ENCODE peak calls at places on chromosomes 5 and 9, in four cellular contexts. N is K562, B is HepG2, F is SK-N-SH. E is an unnamed sample.

GRCh38 chr9:37953775-37954437 is 50.0 kb upstream of the SLC25A51 start:
- DNase-seq in N (peak; percentile 85), B (no peak), F (no peak), E (no peak)

GRCh38 chr9:136020206-136020605 is 59.0 kb upstream of the UBAC1 start:
- DNase-seq in N (no peak), B (no peak), F (peak; percentile 16), E (no peak)

GRCh38 chr9:121954477-121955175 is 138.5 kb downstream of the TTLL11 start:
- DNase-seq in N (no peak), B (no peak), F (peak; percentile 46), E (no peak)

GRCh38 chr9:137694962-137695875 is 76.4 kb downstream of the EHMT1 start:
- DNase-seq in N (peak; percentile 75), B (peak; percentile 64), F (peak; percentile 79), E (peak; percentile 79)

GRCh38 chr5:39270172-39270848 is 50.9 kb upstream of the FYB1 start:
- DNase-seq in N (no peak), B (no peak), F (no peak), E (no peak)

GRCh38 chr5:79686799-79687198 is 2.8 kb upstream of the CMYA5 start:
- DNase-seq in N (no peak), B (no peak), F (no peak), E (no peak)

GRCh38 chr5:169307648-169308047 is 6.7 kb upstream of the SLIT3 start:
- DNase-seq in N (no peak), B (no peak), F (no peak), E (no peak)

GRCh38 chr5:176776916-176777315 is 33.4 kb upstream of the UNC5A start:
- DNase-seq in N (no peak), B (no peak), F (no peak), E (peak; percentile 2)

GRCh38 chr9:18366184-18366583 is 107.8 kb upstream of the ADAMTSL1 start:
- DNase-seq in N (no peak), B (no peak), F (no peak), E (no peak)

GRCh38 chr9:113935677-113936380 is 59.7 kb downstream of the ZNF618 start:
- DNase-seq in N (no peak), B (no peak), F (no peak), E (no peak)

GRCh38 chr9:117703538-117703937 is 665 bp upstream of the TLR4 start:
- DNase-seq in N (no peak), B (no peak), F (no peak), E (no peak)

GRCh38 chr9:82563841-82564240 is 499.1 kb downstream of the RASEF start:
- DNase-seq in N (no peak), B (no peak), F (no peak), E (no peak)
- TF ChIP-seq FOXM1 in N (no peak), B (no peak), F (no peak), E (no peak)

GRCh38 chr9:71822455-71822854 is 54.1 kb upstream of the CEMIP2 start:
- DNase-seq in N (no peak), B (no peak), F (no peak), E (no peak)

GRCh38 chr9:71819115-71819739 is 50.9 kb upstream of the CEMIP2 start:
- DNase-seq in N (peak; percentile 13), B (peak; percentile 16), F (peak; percentile 13), E (peak; percentile 23)

GRCh38 chr9:71816782-71817549 is 48.7 kb upstream of the CEMIP2 start:
- DNase-seq in N (no peak), B (no peak), F (no peak), E (no peak)

GRCh38 chr9:71822935-71823334 is 54.6 kb upstream of the CEMIP2 start:
- DNase-seq in N (no peak), B (no peak), F (no peak), E (no peak)

DNA sequence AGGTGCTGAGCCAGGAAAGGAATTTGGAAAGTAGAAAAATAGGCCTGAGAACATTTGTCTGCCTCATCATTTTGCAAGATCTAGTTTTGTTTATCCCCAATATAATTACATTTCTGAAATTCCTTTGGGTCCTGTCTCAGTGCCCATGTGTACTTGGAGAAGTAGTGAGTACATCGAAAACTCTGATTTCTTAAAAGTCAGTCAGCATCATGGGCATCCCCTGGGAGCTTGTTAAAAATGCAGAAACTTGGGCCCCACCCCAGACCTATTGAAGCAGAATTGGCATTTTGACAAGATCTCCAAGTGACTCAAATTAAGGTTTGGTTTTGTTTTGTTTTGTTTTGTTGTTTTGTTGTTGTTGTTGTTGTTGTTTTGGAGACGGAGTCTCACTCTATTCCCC is 52.2 kb upstream of the CEMIP2 start:
- DNase-seq in N (no peak), B (no peak), F (no peak), E (no peak)
- TF ChIP-seq FOXM1 in N (no peak), B (no peak), F (no peak), E (no peak)

GRCh38 chr9:77952641-77953341 is 78.8 kb downstream of the GNAQ start:
- DNase-seq in N (no peak), B (no peak), F (no peak), E (no peak)

GRCh38 chr9:77954619-77955018 is 77.0 kb downstream of the GNAQ start:
- DNase-seq in N (no peak), B (no peak), F (no peak), E (no peak)

GRCh38 chr9:77951369-77951768 is 80.2 kb downstream of the GNAQ start:
- DNase-seq in N (no peak), B (no peak), F (no peak), E (no peak)

GRCh38 chr9:77954018-77954417 is 77.6 kb downstream of the GNAQ start:
- DNase-seq in N (no peak), B (no peak), F (no peak), E (no peak)

DNA sequence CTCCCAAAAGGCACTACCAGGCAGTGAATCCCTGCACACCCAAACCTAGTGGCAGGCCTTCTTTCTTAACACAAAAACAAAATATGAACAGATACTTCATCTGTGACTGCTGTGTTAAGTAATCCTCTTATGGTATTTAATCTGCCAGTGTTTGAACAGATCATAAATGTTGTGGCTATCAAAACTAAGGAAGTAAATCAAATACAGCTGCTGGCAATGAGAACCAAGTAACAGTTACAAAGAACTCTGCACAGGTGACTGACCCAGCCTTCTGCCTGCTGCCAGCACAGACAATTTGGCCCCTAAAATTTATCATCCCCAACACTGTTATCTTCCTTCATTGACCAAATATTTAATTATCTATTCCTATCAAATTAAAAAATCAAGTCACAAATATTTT is 78.0 kb downstream of the GNAQ start:
- DNase-seq in N (no peak), B (no peak), F (no peak), E (no peak)
- TF ChIP-seq FOXM1 in N (no peak), B (no peak), F (no peak), E (no peak)

GRCh38 chr5:172849636-172850453 is 15.8 kb downstream of the ERGIC1 start:
- DNase-seq in N (no peak), B (no peak), F (no peak), E (no peak)
- TF ChIP-seq FOXM1 in N (no peak), B (no peak), F (no peak), E (no peak)

GRCh38 chr5:148855249-148856008 is 29.0 kb downstream of the ADRB2 start:
- DNase-seq in N (no peak), B (no peak), F (no peak), E (no peak)
- TF ChIP-seq FOXM1 in N (no peak), B (no peak), F (no peak), E (no peak)

DNA sequence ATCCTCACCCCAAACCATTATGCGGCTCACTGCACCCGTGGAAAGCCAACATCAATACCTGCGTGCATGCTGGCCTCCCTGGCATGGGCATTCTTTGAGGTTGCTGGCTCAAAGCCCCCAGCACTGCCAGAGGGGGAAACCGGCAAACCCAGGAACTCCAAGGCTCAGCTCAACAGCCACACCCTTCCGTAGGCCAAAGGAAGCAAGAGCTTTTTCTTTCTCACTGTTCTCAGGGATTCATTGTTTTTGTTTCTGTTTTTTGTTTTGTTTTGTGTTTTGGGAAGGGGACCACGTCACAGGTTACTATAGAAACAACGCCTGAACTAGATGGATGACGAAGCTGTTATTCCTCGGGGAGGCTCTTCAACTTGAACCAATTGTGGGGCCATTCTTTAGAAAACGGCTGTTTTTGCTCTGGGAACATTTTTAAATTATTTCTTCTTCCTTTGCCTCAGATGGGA is 28.3 kb upstream of the OBP2B start:
- DNase-seq in N (no peak), B (no peak), F (no peak), E (no peak)
- TF ChIP-seq FOXM1 in N (no peak), B (no peak), F (no peak), E (no peak)